ENCODE peak calls at places on chromosomes 16 and 17, in ten cellular contexts. P is heart left ventricle, S is OCI-LY7, A is GM23338, G is endothelial cell of umbilical vein, T is ovary, D is PC-3, F is prostate gland, M is tibial nerve, H is ascending aorta. J is an unnamed sample. For H3K4me1, the result is how much of the 10 kb centered on the place peaks cover.

GRCh38 chr16:78689031-78689430 is 589.6 kb downstream of the WWOX start:
- DNase-seq in P (no peak), S (no peak), A (no peak), G (no peak), T (no peak), D (no peak), F (no peak), M (no peak), H (no peak), J (no peak)

GRCh38 chr16:58450590-58450989 is 49.4 kb upstream of the NDRG4 start:
- DNase-seq in P (no peak), S (no peak), A (no peak), G (no peak), T (no peak), D (no peak), F (no peak), M (no peak), H (no peak), J (no peak)

GRCh38 chr16:66220766-66221165 is 145.7 kb upstream of the CDH5 start:
- DNase-seq in P (no peak), S (peak), A (no peak), G (no peak), T (no peak), D (no peak), F (no peak), M (no peak), H (no peak), J (no peak)

GRCh38 chr17:64736804-64737492 is 74.8 kb upstream of the SMURF2 start:
- DNase-seq in P (peak), S (peak), A (peak), G (peak), T (no peak), D (peak), F (peak), M (no peak), H (no peak), J (no peak)

GRCh38 chr17:82320956-82321927 is 3.8 kb upstream of the CD7 start:
- DNase-seq in P (no peak), S (peak), A (peak), G (no peak), T (no peak), D (no peak), F (no peak), M (no peak), H (no peak), J (no peak)

GRCh38 chr16:82701302-82702022 is 74.7 kb downstream of the CDH13 start:
- DNase-seq in P (no peak), S (no peak), A (no peak), G (no peak), T (no peak), D (no peak), F (no peak), M (no peak), H (no peak), J (no peak)

GRCh38 chr17:5901731-5902660 is 168.2 kb upstream of the WSCD1 start:
- DNase-seq in P (no peak), S (no peak), A (no peak), G (no peak), T (no peak), D (no peak), F (no peak), M (no peak), H (no peak), J (no peak)

GRCh38 chr17:40062347-40063033 is at the start of gene THRA:
- DNase-seq in P (peak), S (peak), A (peak), G (no peak), T (peak), D (peak), F (peak), M (peak), H (no peak), J (peak)

GRCh38 chr17:82250868-82251500 is 22.1 kb downstream of the SLC16A3 start:
- DNase-seq in P (no peak), S (no peak), A (no peak), G (no peak), T (no peak), D (no peak), F (no peak), M (no peak), H (no peak), J (no peak)

GRCh38 chr16:1188781-1189189 is 35.9 kb downstream of the CACNA1H start:
- DNase-seq in P (peak), S (peak), A (peak), G (peak), T (peak), D (peak), F (peak), M (peak), H (no peak), J (peak)

DNA sequence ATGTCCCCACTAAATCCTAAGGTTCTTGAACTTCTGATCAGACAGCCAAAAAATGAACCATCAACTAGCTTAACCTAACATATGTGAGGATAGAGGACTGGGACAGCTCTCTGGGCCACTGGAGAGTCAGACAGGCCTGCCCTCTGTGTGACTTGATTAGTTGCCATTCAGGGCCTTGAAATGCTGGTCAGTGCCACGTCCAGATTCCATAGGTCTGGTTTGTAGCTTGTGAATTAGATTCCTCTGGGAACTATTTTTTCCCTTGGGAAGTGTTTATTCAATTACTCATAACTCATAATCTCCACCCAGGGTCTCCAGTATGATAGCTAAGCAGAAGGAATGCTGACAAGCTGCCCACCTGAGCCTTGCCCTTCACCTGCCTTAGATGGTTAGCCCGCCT is 48.2 kb downstream of the IGF2BP1 start:
- DNase-seq in P (no peak), S (no peak), A (no peak), G (no peak), T (no peak), D (peak), F (no peak), M (no peak), H (no peak), J (no peak)
- TF ChIP-seq CTCF in P (no peak), S (no peak), A (no peak), G (no peak), T (no peak), D (no peak), F (no peak), M (no peak), H (no peak), J (no peak)

DNA sequence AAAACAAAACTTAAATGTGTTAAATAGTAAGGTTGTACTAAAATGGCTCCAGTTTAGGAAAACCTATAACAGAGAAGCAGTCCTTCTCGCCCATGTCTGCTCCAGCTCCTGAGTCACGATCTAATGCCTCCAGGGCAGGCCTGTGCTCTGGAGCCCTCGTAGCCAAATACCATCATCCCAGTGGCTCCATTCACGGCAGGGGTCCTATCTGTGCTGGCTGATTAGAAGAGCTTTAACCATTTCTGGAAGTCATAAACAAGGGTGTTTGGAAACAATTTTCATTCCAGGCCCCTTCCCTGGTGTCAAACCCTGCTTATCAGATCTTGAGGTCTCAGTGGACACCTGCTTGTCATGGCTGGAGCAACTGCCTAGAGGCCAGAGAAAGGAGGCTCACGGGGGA is 336.9 kb downstream of the SOX9 start:
- DNase-seq in P (no peak), S (no peak), A (no peak), G (no peak), T (no peak), D (no peak), F (no peak), M (no peak), H (no peak), J (no peak)
- H3K4me1 ChIP-seq in P (under half), S (under half), A (under half), G (under half), T (under half), D (under half), F (under half), M (under half), H (under half), J (under half)

DNA sequence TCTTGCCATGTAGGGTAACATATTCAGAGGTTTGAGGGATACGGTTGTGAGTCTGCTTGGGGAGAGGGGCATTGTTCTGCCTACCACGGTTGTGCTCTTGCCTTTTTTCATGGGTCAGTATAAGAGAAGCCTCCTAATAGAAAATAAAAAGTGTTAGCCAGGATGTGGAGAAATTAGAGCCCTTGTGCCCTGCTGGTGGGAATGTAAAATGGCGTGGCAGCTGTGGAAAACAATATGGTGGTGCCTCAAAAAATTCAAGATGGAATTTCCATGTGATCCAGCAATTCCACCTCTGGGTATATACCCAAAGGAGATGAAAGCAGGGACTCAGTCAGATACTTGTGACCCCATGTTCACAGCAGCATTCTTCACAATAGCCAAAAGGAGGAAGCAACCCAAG is 14.2 kb upstream of the LRRC75A start:
- DNase-seq in P (no peak), S (no peak), A (peak), G (no peak), T (no peak), D (no peak), F (no peak), M (no peak), H (no peak), J (no peak)
- TF ChIP-seq CTCF in P (no peak), S (no peak), A (peak), G (no peak), T (no peak), D (peak), F (no peak), M (no peak), H (no peak), J (no peak)

GRCh38 chr16:31872201-31872600 is 1.4 kb upstream of the ZNF267 start:
- DNase-seq in P (no peak), S (no peak), A (no peak), G (no peak), T (no peak), D (no peak), F (no peak), M (no peak), H (no peak), J (no peak)
- H3K4me1 ChIP-seq in P (under half), S (under half), A (under half), G (under half), T (under half), D (under half), F (under half), M (under half), H (under half), J (under half)

DNA sequence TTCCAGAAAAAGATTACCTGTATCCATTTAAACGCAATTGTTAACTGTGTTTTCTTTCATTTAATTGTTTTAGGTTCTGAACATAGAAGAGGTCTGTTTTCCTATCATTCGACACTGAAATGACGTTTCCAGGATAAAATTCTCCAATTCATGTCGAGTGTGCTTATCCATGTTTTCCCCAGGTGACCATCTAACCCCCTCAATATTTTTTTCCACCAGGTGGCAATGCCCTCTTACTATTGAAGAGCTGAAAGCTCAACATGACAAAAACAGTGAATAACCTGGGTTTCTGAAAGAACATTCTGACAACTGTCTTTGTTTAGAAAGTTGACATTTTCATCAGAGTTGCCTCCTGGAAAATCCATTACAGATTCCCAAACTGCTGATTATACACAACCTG is 948.7 kb downstream of the KCNJ2 start:
- DNase-seq in P (no peak), S (peak), A (peak), G (no peak), T (no peak), D (peak), F (no peak), M (no peak), H (no peak), J (no peak)
- TF ChIP-seq CTCF in P (peak), S (peak), A (peak), G (no peak), T (no peak), D (peak), F (no peak), M (no peak), H (no peak), J (no peak)

GRCh38 chr16:81553080-81553813 is 108.6 kb downstream of the CMIP start:
- DNase-seq in P (no peak), S (no peak), A (no peak), G (peak), T (no peak), D (no peak), F (no peak), M (no peak), H (no peak), J (no peak)
- H3K4me1 ChIP-seq in P (under half), S (under half), A (under half), G (under half), T (under half), D (under half), F (under half), M (under half), H (under half), J (under half)

GRCh38 chr17:73234746-73235145 is 26.9 kb downstream of the CPSF4L start:
- DNase-seq in P (no peak), S (no peak), A (no peak), G (no peak), T (no peak), D (no peak), F (no peak), M (no peak), H (no peak), J (no peak)
- TF ChIP-seq CTCF in P (no peak), S (no peak), A (no peak), G (no peak), T (no peak), D (no peak), F (no peak), M (no peak), H (no peak), J (no peak)